ENCODE peak calls at places on chromosomes 11 and 22, in five cellular contexts. Q is nephron progenitor cell, P is left ventricle myocardium inferior, L is GM13976, D is heart right ventricle. E is an unnamed sample.

GRCh38 chr22:22855617-22856308 is 31.9 kb upstream of the IGLL5 start:
- DNase-seq in Q (peak), P (no peak), L (peak), D (no peak), E (peak)

GRCh38 chr11:117875397-117876048 is 935 bp downstream of the FXYD6 start:
- DNase-seq in Q (no peak), P (peak), L (no peak), D (no peak), E (no peak)

GRCh38 chr11:100790073-100790472 is 103.0 kb downstream of the ARHGAP42 start:
- DNase-seq in Q (no peak), P (no peak), L (no peak), D (no peak), E (no peak)

GRCh38 chr11:3178349-3178748 is 13.2 kb upstream of the OSBPL5 start:
- DNase-seq in Q (no peak), P (no peak), L (no peak), D (no peak), E (no peak)

GRCh38 chr11:57458060-57458409 is 2.3 kb upstream of the RTN4RL2 start:
- DNase-seq in Q (no peak), P (no peak), L (no peak), D (no peak), E (no peak)

GRCh38 chr11:133921513-133921912 is 35.3 kb downstream of the IGSF9B start:
- DNase-seq in Q (no peak), P (no peak), L (no peak), D (no peak), E (no peak)

GRCh38 chr22:46612904-46613605 is 7.1 kb upstream of the GRAMD4 start:
- DNase-seq in Q (no peak), P (peak), L (no peak), D (no peak), E (no peak)

GRCh38 chr22:46758867-46759290 is 3.6 kb upstream of the TBC1D22A start:
- DNase-seq in Q (peak), P (no peak), L (peak), D (no peak), E (peak)

GRCh38 chr11:68342459-68343158 is 30.2 kb downstream of the LRP5 start:
- DNase-seq in Q (no peak), P (no peak), L (no peak), D (no peak), E (peak)

GRCh38 chr11:65885808-65886536 is 2.3 kb downstream of the FIBP start:
- DNase-seq in Q (no peak), P (no peak), L (no peak), D (no peak), E (no peak)

GRCh38 chr22:31830721-31831070 is 76.9 kb downstream of the DEPDC5 start:
- DNase-seq in Q (no peak), P (no peak), L (no peak), D (no peak), E (no peak)

GRCh38 chr11:11620966-11621880 is 582 bp downstream of the GALNT18 start:
- DNase-seq in Q (peak), P (peak), L (peak), D (peak), E (peak)

GRCh38 chr22:43919106-43919965 is 4.3 kb upstream of the PNPLA3 start:
- DNase-seq in Q (no peak), P (no peak), L (no peak), D (no peak), E (no peak)

GRCh38 chr11:74453373-74453975 is 13.9 kb downstream of the KCNE3 start:
- DNase-seq in Q (peak), P (peak), L (peak), D (peak), E (peak)

GRCh38 chr11:95443386-95443785 is 212.4 kb upstream of the SESN3 start:
- DNase-seq in Q (no peak), P (no peak), L (peak), D (no peak), E (no peak)

GRCh38 chr11:123654566-123655081 is at the start of gene SCN3B:
- DNase-seq in Q (peak), P (peak), L (peak), D (peak), E (peak)

GRCh38 chr22:19176732-19177131 is 1.8 kb downstream of the SLC25A1 start:
- DNase-seq in Q (no peak), P (no peak), L (no peak), D (no peak), E (no peak)

GRCh38 chr11:68411501-68411991 is 49.0 kb upstream of the PPP6R3 start:
- DNase-seq in Q (no peak), P (no peak), L (no peak), D (no peak), E (no peak)

GRCh38 chr11:65452806-65453490 is 30.4 kb downstream of the NEAT1 start:
- DNase-seq in Q (no peak), P (no peak), L (no peak), D (no peak), E (no peak)

GRCh38 chr11:32386770-32387377 is 48.5 kb downstream of the WT1 start:
- DNase-seq in Q (no peak), P (no peak), L (no peak), D (no peak), E (no peak)

GRCh38 chr11:2072551-2073261 is 66.5 kb downstream of the IGF2 start:
- DNase-seq in Q (no peak), P (no peak), L (no peak), D (no peak), E (no peak)

GRCh38 chr11:44814881-44815592 is 88.3 kb downstream of the TSPAN18 start:
- DNase-seq in Q (no peak), P (no peak), L (no peak), D (no peak), E (no peak)

GRCh38 chr22:31055322-31056159 is 25.6 kb upstream of the SMTN start:
- DNase-seq in Q (peak), P (peak), L (no peak), D (peak), E (peak)

GRCh38 chr22:47039356-47039755 is 276.9 kb downstream of the TBC1D22A start:
- DNase-seq in Q (no peak), P (no peak), L (no peak), D (no peak), E (no peak)

GRCh38 chr22:17131686-17132085 is 10.5 kb upstream of the TMEM121B start:
- DNase-seq in Q (no peak), P (no peak), L (no peak), D (no peak), E (no peak)

GRCh38 chr22:17133137-17133536 is 12.0 kb upstream of the TMEM121B start:
- DNase-seq in Q (no peak), P (no peak), L (no peak), D (no peak), E (no peak)

GRCh38 chr22:17135153-17135760 is 14.1 kb upstream of the TMEM121B start:
- DNase-seq in Q (no peak), P (no peak), L (no peak), D (no peak), E (no peak)

GRCh38 chr22:17130199-17130598 is 9.0 kb upstream of the TMEM121B start:
- DNase-seq in Q (no peak), P (no peak), L (no peak), D (no peak), E (no peak)

DNA sequence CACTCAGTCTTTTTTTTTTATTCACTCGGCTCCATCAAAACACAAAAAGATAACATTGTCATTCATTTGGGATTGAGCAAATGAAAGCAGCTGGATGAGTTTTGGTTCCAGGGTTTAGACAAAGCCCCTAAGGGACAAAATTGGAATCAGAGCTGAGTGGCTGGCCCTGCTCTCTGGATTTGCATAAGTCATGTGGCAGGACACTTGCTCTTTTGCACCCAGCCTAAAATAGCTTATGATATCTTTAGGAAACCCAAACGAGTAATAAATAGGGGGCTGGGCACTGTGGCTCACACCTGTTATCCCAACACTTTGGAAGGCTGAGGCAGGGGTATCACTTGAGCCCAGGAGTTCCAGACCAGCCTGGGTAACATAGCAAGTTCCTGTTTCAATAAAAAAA is 11.0 kb upstream of the TMEM121B start:
- DNase-seq in Q (no peak), P (peak), L (no peak), D (no peak), E (no peak)
- TF ChIP-seq CTCF in Q (no peak), P (no peak), L (no peak), D (no peak), E (no peak)

GRCh38 chr11:46617451-46618314 is at the start of gene ATG13:
- DNase-seq in Q (peak), P (peak), L (peak), D (peak), E (peak)
- TF ChIP-seq CTCF in Q (peak), P (peak), L (peak), D (peak), E (peak)

GRCh38 chr11:122128146-122128545 is 12.1 kb upstream of the BLID start:
- DNase-seq in Q (no peak), P (no peak), L (no peak), D (no peak), E (no peak)

GRCh38 chr11:122126024-122126678 is 10.1 kb upstream of the BLID start:
- DNase-seq in Q (no peak), P (no peak), L (no peak), D (no peak), E (no peak)

GRCh38 chr11:122127020-122127419 is 11.0 kb upstream of the BLID start:
- DNase-seq in Q (no peak), P (no peak), L (no peak), D (no peak), E (no peak)

DNA sequence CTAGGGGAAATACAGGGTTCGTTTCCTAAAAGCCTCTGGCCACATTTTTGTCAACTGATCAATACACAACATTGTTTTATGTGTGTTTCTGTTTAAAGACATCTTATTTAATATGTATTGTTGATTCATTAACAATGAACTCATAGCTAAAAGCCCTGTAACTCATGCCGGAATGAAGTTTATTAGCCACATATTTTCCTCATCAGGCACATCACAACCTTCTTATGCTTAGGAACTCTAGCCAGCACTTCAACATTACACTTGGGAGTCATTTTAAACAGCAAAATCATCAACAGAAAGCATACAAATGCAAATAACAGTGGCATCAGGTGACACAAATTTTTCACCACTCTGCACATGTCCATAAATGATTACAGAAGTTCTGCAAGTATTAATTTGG is 15.1 kb upstream of the BLID start:
- DNase-seq in Q (no peak), P (no peak), L (no peak), D (no peak), E (no peak)
- TF ChIP-seq CTCF in Q (no peak), P (no peak), L (no peak), D (no peak), E (no peak)

GRCh38 chr11:64285885-64286800 is 495 bp downstream of the GPR137 start:
- DNase-seq in Q (no peak), P (no peak), L (no peak), D (no peak), E (peak)
- TF ChIP-seq CTCF in Q (no peak), P (no peak), L (no peak), D (no peak), E (no peak)

GRCh38 chr22:50691521-50691920 is 18.9 kb downstream of the SHANK3 start:
- DNase-seq in Q (peak), P (no peak), L (no peak), D (no peak), E (peak)
- TF ChIP-seq CTCF in Q (peak), P (peak), L (peak), D (peak), E (peak)

DNA sequence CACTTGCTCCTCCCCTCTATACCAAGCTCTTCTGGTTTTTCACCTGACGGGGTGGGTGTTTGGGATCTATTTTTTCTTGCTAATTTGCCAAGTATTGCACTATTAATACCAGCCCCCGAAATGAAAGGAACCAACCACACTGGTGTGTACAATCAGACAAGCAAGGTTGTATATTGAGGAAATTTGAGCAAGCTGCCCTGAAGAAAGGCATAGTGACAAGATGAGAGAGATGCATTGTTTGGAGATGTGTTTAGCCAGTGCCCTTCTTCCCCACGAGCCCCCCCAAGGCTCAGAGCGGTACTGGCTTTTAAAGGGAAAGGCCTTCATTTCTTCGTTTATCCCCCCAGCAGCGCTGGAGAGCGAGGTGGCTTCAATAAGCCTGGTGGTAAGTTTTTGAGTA is 15.2 kb upstream of the GAS2L1 start:
- DNase-seq in Q (no peak), P (no peak), L (no peak), D (no peak), E (no peak)
- TF ChIP-seq CTCF in Q (no peak), P (no peak), L (no peak), D (no peak), E (no peak)

GRCh38 chr11:128520206-128520885 is 67.0 kb downstream of the ETS1 start:
- DNase-seq in Q (no peak), P (no peak), L (no peak), D (no peak), E (no peak)
- TF ChIP-seq CTCF in Q (no peak), P (no peak), L (no peak), D (no peak), E (no peak)

E was measured in Calu3.